ENCODE peak calls at places on chromosomes 6 and 20, in five cellular contexts. One of them, this sample, is unnamed.

GRCh38 chr6:89048985-89049384 is 31.6 kb upstream of the PNRC1 start:
- DNase-seq in breast epithelium: no peak
- DNase-seq in IMR-90: peak
- DNase-seq in CD4-positive, alpha-beta T cell: no peak
- DNase-seq in heart right ventricle: no peak
- DNase-seq in this sample: no peak

GRCh38 chr20:4011226-4011975 is 4.0 kb downstream of the RNF24 start:
- DNase-seq in CD4-positive, alpha-beta T cell: no peak
- DNase-seq in heart right ventricle: no peak
- DNase-seq in IMR-90: peak
- DNase-seq in breast epithelium: no peak
- DNase-seq in this sample: no peak

GRCh38 chr6:43120938-43121913 is 45.1 kb downstream of the PTK7 start:
- DNase-seq in IMR-90: peak
- DNase-seq in breast epithelium: no peak
- DNase-seq in heart right ventricle: peak
- DNase-seq in CD4-positive, alpha-beta T cell: no peak
- DNase-seq in this sample: no peak

GRCh38 chr6:150567823-150568383 is 31.8 kb upstream of the PLEKHG1 start:
- DNase-seq in heart right ventricle: peak
- DNase-seq in CD4-positive, alpha-beta T cell: no peak
- DNase-seq in breast epithelium: no peak
- DNase-seq in IMR-90: no peak
- DNase-seq in this sample: no peak

GRCh38 chr6:153167907-153168306 is 36.8 kb upstream of the RGS17 start:
- DNase-seq in CD4-positive, alpha-beta T cell: no peak
- DNase-seq in IMR-90: no peak
- DNase-seq in heart right ventricle: no peak
- DNase-seq in breast epithelium: no peak
- DNase-seq in this sample: no peak

GRCh38 chr6:11043552-11043960 is 549 bp downstream of the ELOVL2 start:
- DNase-seq in heart right ventricle: no peak
- DNase-seq in breast epithelium: no peak
- DNase-seq in IMR-90: no peak
- DNase-seq in CD4-positive, alpha-beta T cell: no peak
- DNase-seq in this sample: no peak

GRCh38 chr6:81802356-81802755 is 49.9 kb upstream of the TENT5A start:
- DNase-seq in IMR-90: no peak
- DNase-seq in CD4-positive, alpha-beta T cell: no peak
- DNase-seq in heart right ventricle: no peak
- DNase-seq in breast epithelium: no peak
- DNase-seq in this sample: no peak

GRCh38 chr6:117908246-117909107 is 1.4 kb downstream of the SLC35F1 start:
- DNase-seq in CD4-positive, alpha-beta T cell: no peak
- DNase-seq in heart right ventricle: no peak
- DNase-seq in breast epithelium: no peak
- DNase-seq in IMR-90: no peak
- DNase-seq in this sample: no peak

GRCh38 chr6:15352884-15353283 is 107.0 kb downstream of the JARID2 start:
- DNase-seq in IMR-90: peak
- DNase-seq in CD4-positive, alpha-beta T cell: no peak
- DNase-seq in breast epithelium: no peak
- DNase-seq in heart right ventricle: no peak
- DNase-seq in this sample: no peak

GRCh38 chr20:6956574-6956973 is 189.1 kb downstream of the BMP2 start:
- DNase-seq in IMR-90: no peak
- DNase-seq in breast epithelium: no peak
- DNase-seq in CD4-positive, alpha-beta T cell: no peak
- DNase-seq in heart right ventricle: no peak
- DNase-seq in this sample: no peak

GRCh38 chr6:42735976-42736375 is 9.9 kb downstream of the TBCC start:
- DNase-seq in breast epithelium: no peak
- DNase-seq in heart right ventricle: no peak
- DNase-seq in CD4-positive, alpha-beta T cell: no peak
- DNase-seq in IMR-90: no peak
- DNase-seq in this sample: no peak

GRCh38 chr6:29763491-29764289 is 40.5 kb downstream of the HLA-F start:
- DNase-seq in breast epithelium: no peak
- DNase-seq in heart right ventricle: no peak
- DNase-seq in IMR-90: peak
- DNase-seq in CD4-positive, alpha-beta T cell: no peak
- DNase-seq in this sample: no peak
- H3K27ac ChIP-seq in breast epithelium: peak
- H3K27ac ChIP-seq in heart right ventricle: no peak
- H3K27ac ChIP-seq in IMR-90: no peak
- H3K27ac ChIP-seq in CD4-positive, alpha-beta T cell: no peak
- H3K27ac ChIP-seq in this sample: no peak

GRCh38 chr20:24158271-24158670 is 169.7 kb upstream of the GGTLC1 start:
- DNase-seq in heart right ventricle: no peak
- DNase-seq in breast epithelium: no peak
- DNase-seq in IMR-90: no peak
- DNase-seq in CD4-positive, alpha-beta T cell: no peak
- DNase-seq in this sample: no peak

GRCh38 chr20:24157213-24157612 is 168.6 kb upstream of the GGTLC1 start:
- DNase-seq in CD4-positive, alpha-beta T cell: no peak
- DNase-seq in breast epithelium: no peak
- DNase-seq in IMR-90: no peak
- DNase-seq in heart right ventricle: no peak
- DNase-seq in this sample: no peak

GRCh38 chr20:24163501-24163900 is 174.9 kb upstream of the GGTLC1 start:
- DNase-seq in IMR-90: no peak
- DNase-seq in CD4-positive, alpha-beta T cell: no peak
- DNase-seq in breast epithelium: no peak
- DNase-seq in heart right ventricle: no peak
- DNase-seq in this sample: no peak

GRCh38 chr20:24164360-24164759 is 175.8 kb upstream of the GGTLC1 start:
- DNase-seq in IMR-90: no peak
- DNase-seq in CD4-positive, alpha-beta T cell: peak
- DNase-seq in breast epithelium: no peak
- DNase-seq in heart right ventricle: no peak
- DNase-seq in this sample: no peak

DNA sequence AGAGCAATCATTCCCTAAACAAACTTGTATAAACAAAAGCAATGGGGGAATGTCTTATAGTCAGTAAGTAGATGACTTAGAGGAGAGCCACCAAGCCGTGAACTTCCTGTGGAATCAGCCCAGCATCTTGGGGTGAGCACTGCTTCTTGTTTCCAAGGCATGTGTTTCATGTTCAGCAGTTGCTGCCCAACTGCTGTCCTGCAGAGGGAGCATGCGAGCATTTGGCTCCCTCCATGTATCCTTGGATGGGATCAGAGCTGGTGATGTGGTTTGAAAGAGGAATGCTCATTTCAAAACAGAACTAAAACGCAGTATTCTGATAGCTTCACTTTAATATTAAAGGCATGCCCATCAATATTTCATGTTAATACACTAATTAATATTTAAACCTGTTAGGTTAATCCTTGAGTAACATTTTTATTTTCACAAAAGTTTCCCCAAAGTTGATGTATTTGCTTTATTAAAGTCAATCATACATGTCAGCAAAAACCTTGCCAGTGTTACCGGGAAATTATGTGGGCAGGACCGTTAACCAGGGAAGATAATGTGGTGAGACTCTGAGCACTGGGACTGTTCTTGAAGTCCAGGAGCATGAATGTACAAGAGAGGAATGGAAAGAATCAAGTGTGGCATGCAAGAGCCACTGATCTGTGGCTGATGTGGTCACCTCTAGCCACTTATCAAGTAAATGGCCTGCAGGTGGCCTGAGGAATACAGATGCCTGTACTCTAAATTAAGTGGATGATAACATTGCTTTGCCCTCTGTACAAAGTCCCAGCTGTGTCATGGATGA is 172.2 kb upstream of the GGTLC1 start:
- DNase-seq in IMR-90: peak
- DNase-seq in breast epithelium: no peak
- DNase-seq in CD4-positive, alpha-beta T cell: no peak
- DNase-seq in heart right ventricle: peak
- DNase-seq in this sample: peak
- TF ChIP-seq CTCF in IMR-90: peak
- TF ChIP-seq CTCF in breast epithelium: peak
- TF ChIP-seq CTCF in CD4-positive, alpha-beta T cell: peak
- TF ChIP-seq CTCF in heart right ventricle: peak
- TF ChIP-seq CTCF in this sample: peak

DNA sequence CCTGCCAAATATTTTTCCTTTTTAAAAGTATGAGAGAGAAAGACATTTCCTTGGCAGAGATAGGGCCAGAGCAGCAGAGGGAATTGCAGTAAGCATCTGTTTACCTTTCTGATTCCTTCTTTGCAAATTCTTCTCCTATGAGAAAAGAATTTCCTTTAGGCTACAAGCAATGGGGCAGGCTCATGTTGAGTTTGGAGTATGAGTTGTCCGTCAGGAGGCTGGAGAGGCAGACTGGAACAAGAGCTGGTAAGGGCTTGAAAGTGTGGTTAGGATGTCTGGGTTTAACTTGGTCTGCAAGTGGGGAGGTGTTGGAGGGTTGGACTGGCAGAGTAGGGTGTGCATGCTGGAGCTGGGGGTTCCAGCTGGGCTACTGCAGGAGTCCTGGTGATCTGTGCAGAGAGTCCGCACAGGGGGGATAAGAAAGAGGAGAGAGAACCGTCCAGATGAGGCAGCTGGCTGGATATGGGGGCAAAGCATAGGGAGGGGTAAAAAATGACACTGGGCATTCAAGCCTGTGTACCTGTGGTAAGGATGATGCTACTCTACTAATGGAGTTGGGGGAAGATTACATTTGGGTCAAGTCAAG is 19.7 kb downstream of the TIAM2 start:
- DNase-seq in IMR-90: peak
- DNase-seq in heart right ventricle: no peak
- DNase-seq in breast epithelium: no peak
- DNase-seq in CD4-positive, alpha-beta T cell: no peak
- DNase-seq in this sample: no peak
- H3K27ac ChIP-seq in IMR-90: peak
- H3K27ac ChIP-seq in heart right ventricle: no peak
- H3K27ac ChIP-seq in breast epithelium: no peak
- H3K27ac ChIP-seq in CD4-positive, alpha-beta T cell: no peak
- H3K27ac ChIP-seq in this sample: peak

GRCh38 chr20:39778431-39778830 is 816.3 kb downstream of the DHX35 start:
- DNase-seq in CD4-positive, alpha-beta T cell: no peak
- DNase-seq in IMR-90: no peak
- DNase-seq in heart right ventricle: no peak
- DNase-seq in breast epithelium: no peak
- DNase-seq in this sample: no peak

GRCh38 chr20:39775110-39775509 is 813.0 kb downstream of the DHX35 start:
- DNase-seq in IMR-90: no peak
- DNase-seq in breast epithelium: no peak
- DNase-seq in heart right ventricle: peak
- DNase-seq in CD4-positive, alpha-beta T cell: no peak
- DNase-seq in this sample: no peak

GRCh38 chr20:39777610-39778009 is 815.5 kb downstream of the DHX35 start:
- DNase-seq in heart right ventricle: no peak
- DNase-seq in IMR-90: no peak
- DNase-seq in CD4-positive, alpha-beta T cell: no peak
- DNase-seq in breast epithelium: no peak
- DNase-seq in this sample: no peak

GRCh38 chr20:39773380-39774000 is 811.3 kb downstream of the DHX35 start:
- DNase-seq in CD4-positive, alpha-beta T cell: no peak
- DNase-seq in breast epithelium: no peak
- DNase-seq in IMR-90: no peak
- DNase-seq in heart right ventricle: no peak
- DNase-seq in this sample: no peak

GRCh38 chr20:39778847-39779641 is 816.9 kb downstream of the DHX35 start:
- DNase-seq in CD4-positive, alpha-beta T cell: no peak
- DNase-seq in breast epithelium: no peak
- DNase-seq in IMR-90: no peak
- DNase-seq in heart right ventricle: no peak
- DNase-seq in this sample: no peak
- TF ChIP-seq CTCF in CD4-positive, alpha-beta T cell: no peak
- TF ChIP-seq CTCF in breast epithelium: no peak
- TF ChIP-seq CTCF in IMR-90: no peak
- TF ChIP-seq CTCF in heart right ventricle: no peak
- TF ChIP-seq CTCF in this sample: no peak

GRCh38 chr20:53792946-53793536 is 199.4 kb upstream of the ZNF217 start:
- DNase-seq in CD4-positive, alpha-beta T cell: no peak
- DNase-seq in heart right ventricle: no peak
- DNase-seq in IMR-90: no peak
- DNase-seq in breast epithelium: no peak
- DNase-seq in this sample: no peak

GRCh38 chr20:53795170-53795569 is 201.5 kb upstream of the ZNF217 start:
- DNase-seq in CD4-positive, alpha-beta T cell: no peak
- DNase-seq in heart right ventricle: no peak
- DNase-seq in breast epithelium: no peak
- DNase-seq in IMR-90: peak
- DNase-seq in this sample: no peak

GRCh38 chr20:53794529-53795115 is 201.0 kb upstream of the ZNF217 start:
- DNase-seq in IMR-90: peak
- DNase-seq in breast epithelium: no peak
- DNase-seq in heart right ventricle: no peak
- DNase-seq in CD4-positive, alpha-beta T cell: no peak
- DNase-seq in this sample: no peak

GRCh38 chr20:53797085-53797484 is 203.4 kb upstream of the ZNF217 start:
- DNase-seq in IMR-90: no peak
- DNase-seq in heart right ventricle: no peak
- DNase-seq in CD4-positive, alpha-beta T cell: no peak
- DNase-seq in breast epithelium: no peak
- DNase-seq in this sample: no peak

GRCh38 chr20:53793783-53794383 is 200.2 kb upstream of the ZNF217 start:
- DNase-seq in heart right ventricle: no peak
- DNase-seq in breast epithelium: no peak
- DNase-seq in IMR-90: no peak
- DNase-seq in CD4-positive, alpha-beta T cell: no peak
- DNase-seq in this sample: no peak
- H3K27ac ChIP-seq in heart right ventricle: no peak
- H3K27ac ChIP-seq in breast epithelium: no peak
- H3K27ac ChIP-seq in IMR-90: no peak
- H3K27ac ChIP-seq in CD4-positive, alpha-beta T cell: no peak
- H3K27ac ChIP-seq in this sample: peak

This sample was measured in Panc1.